ENCODE peak calls at places on chromosomes 4 and X, in five cellular contexts. I, U, M, O and Q are unnamed samples.

GRCh38 chrX:110786486-110786885 is 9.1 kb downstream of the CHRDL1 start:
- DNase-seq in O (no peak), I (no peak), U (no peak), M (no peak), Q (no peak)

GRCh38 chrX:72526534-72527508 is 45.8 kb downstream of the HDAC8 start:
- DNase-seq in M (no peak), I (no peak), O (no peak), U (peak), Q (no peak)

GRCh38 chr4:172865103-172865502 is 303.5 kb upstream of the GALNT7 start:
- DNase-seq in U (no peak), I (no peak), M (no peak), O (no peak), Q (no peak)

GRCh38 chrX:120514236-120514635 is 45.1 kb upstream of the LAMP2 start:
- DNase-seq in M (no peak), O (no peak), I (no peak), U (peak), Q (no peak)

GRCh38 chrX:33726281-33727160 is 405.6 kb downstream of the FAM47A start:
- DNase-seq in I (no peak), U (no peak), M (peak), O (no peak), Q (no peak)

GRCh38 chr4:88283661-88284377 is 542 bp downstream of the PPM1K start:
- DNase-seq in I (peak), M (peak), O (peak), U (peak), Q (peak)

GRCh38 chr4:121898150-121898549 is 27.9 kb upstream of the BBS7 start:
- DNase-seq in U (no peak), M (no peak), I (no peak), O (no peak), Q (no peak)

GRCh38 chr4:3854661-3855060 is 88.5 kb downstream of the ADRA2C start:
- DNase-seq in I (no peak), M (no peak), O (no peak), U (no peak), Q (no peak)

GRCh38 chrX:20442597-20442996 is 175.9 kb upstream of the RPS6KA3 start:
- DNase-seq in O (peak), U (peak), I (peak), M (peak), Q (peak)

GRCh38 chrX:96147645-96148044 is 537.0 kb upstream of the DIAPH2 start:
- DNase-seq in U (peak), O (no peak), I (no peak), M (no peak), Q (no peak)

GRCh38 chr4:107034982-107035710 is 967 bp downstream of the DKK2 start:
- DNase-seq in I (no peak), M (peak), O (peak), U (peak), Q (peak)

GRCh38 chr4:66035701-66036100 is 365.4 kb upstream of the EPHA5 start:
- DNase-seq in M (no peak), O (no peak), U (no peak), I (no peak), Q (no peak)

GRCh38 chr4:37890501-37891220 is at the start of gene TBC1D1:
- DNase-seq in I (peak), U (no peak), O (no peak), M (peak), Q (no peak)

GRCh38 chrX:129772796-129773431 is 6.8 kb upstream of the SASH3 start:
- DNase-seq in M (no peak), U (no peak), I (peak), O (peak), Q (no peak)

GRCh38 chr4:28287837-28288236 is 1427.2 kb downstream of the STIM2 start:
- DNase-seq in O (peak), I (no peak), M (no peak), U (peak), Q (no peak)

GRCh38 chrX:149161438-149162088 is 343.5 kb downstream of the IDS start:
- DNase-seq in I (no peak), M (no peak), O (no peak), U (peak), Q (no peak)

GRCh38 chr4:75169020-75169814 is 236.3 kb downstream of the PARM1 start:
- DNase-seq in M (no peak), U (no peak), I (no peak), O (no peak), Q (no peak)

GRCh38 chr4:121370729-121371325 is 10.0 kb downstream of the QRFPR start:
- DNase-seq in M (no peak), U (peak), I (no peak), O (peak), Q (peak)

GRCh38 chrX:55389376-55389775 is 62.6 kb upstream of the MAGEH1 start:
- DNase-seq in M (no peak), I (no peak), U (no peak), O (no peak), Q (no peak)

GRCh38 chrX:84188320-84188834 is 378 bp upstream of the RPS6KA6 start:
- DNase-seq in O (no peak), M (peak), I (no peak), U (peak), Q (no peak)

GRCh38 chrX:10156199-10157031 is at the start of gene CLCN4:
- DNase-seq in O (peak), U (peak), I (peak), M (peak), Q (no peak)

GRCh38 chrX:118174516-118174915 is 57.9 kb upstream of the KLHL13 start:
- DNase-seq in U (no peak), I (no peak), O (no peak), M (no peak), Q (no peak)

GRCh38 chrX:15203694-15204093 is 66.2 kb downstream of the ASB9 start:
- DNase-seq in M (no peak), O (no peak), U (no peak), I (no peak), Q (no peak)

GRCh38 chrX:112043997-112044396 is 38.6 kb downstream of the TRPC5 start:
- DNase-seq in M (no peak), O (no peak), U (peak), I (no peak), Q (no peak)

GRCh38 chrX:85859426-85859825 is 187.9 kb downstream of the CHM start:
- DNase-seq in M (no peak), U (peak), O (no peak), I (no peak), Q (no peak)

GRCh38 chrX:129688097-129688496 is 33.3 kb upstream of the APLN start:
- DNase-seq in O (no peak), I (no peak), U (no peak), M (no peak), Q (no peak)

GRCh38 chr4:83231620-83232056 is 53.0 kb downstream of the COQ2 start:
- DNase-seq in I (no peak), U (no peak), O (no peak), M (no peak), Q (no peak)

GRCh38 chrX:30278365-30278764 is 30.8 kb downstream of the NR0B1 start:
- DNase-seq in U (peak), O (no peak), M (no peak), I (no peak), Q (no peak)

GRCh38 chr4:65943076-65943475 is 272.8 kb upstream of the EPHA5 start:
- DNase-seq in M (no peak), U (peak), I (no peak), O (no peak), Q (no peak)

GRCh38 chr4:89303177-89303576 is 4.4 kb downstream of the GPRIN3 start:
- DNase-seq in O (no peak), M (no peak), U (no peak), I (no peak), Q (no peak)

GRCh38 chr4:8549352-8549931 is 30.8 kb upstream of the GPR78 start:
- DNase-seq in I (no peak), O (no peak), U (no peak), M (peak), Q (no peak)

GRCh38 chr4:164926301-164926700 is 49.3 kb downstream of the APELA start:
- DNase-seq in I (no peak), M (no peak), U (no peak), O (peak), Q (no peak)

GRCh38 chrX:40496728-40497127 is 84.0 kb upstream of the ATP6AP2 start:
- DNase-seq in U (peak), I (no peak), O (no peak), M (no peak), Q (no peak)

GRCh38 chrX:107029752-107030151 is 29.7 kb upstream of the MORC4 start:
- DNase-seq in I (no peak), O (no peak), U (no peak), M (no peak), Q (no peak)

GRCh38 chr4:40350627-40351227 is 15.6 kb downstream of the CHRNA9 start:
- DNase-seq in M (no peak), O (no peak), I (no peak), U (no peak), Q (no peak)

GRCh38 chrX:19846995-19847790 is 40.2 kb downstream of the SH3KBP1 start:
- DNase-seq in M (no peak), U (peak), I (no peak), O (peak), Q (no peak)

GRCh38 chrX:85906399-85906798 is 141.0 kb downstream of the CHM start:
- DNase-seq in U (no peak), O (no peak), I (no peak), M (no peak), Q (no peak)

GRCh38 chr4:185872747-185873380 is 60.9 kb upstream of the SORBS2 start:
- DNase-seq in U (no peak), M (no peak), I (no peak), O (no peak), Q (no peak)